ENCODE peak calls at places on chromosomes 3 and 15, in four cellular contexts. R is coronary artery, Z is IMR-90, P is heart left ventricle. M is an unnamed sample.

GRCh38 chr3:101279765-101280385 is 40.5 kb downstream of the IMPG2 start:
- DNase-seq in R (no peak), Z (peak; percentile 16), P (no peak), M (no peak)

GRCh38 chr3:14119166-14119510 is 5.5 kb downstream of the CHCHD4 start:
- DNase-seq in R (no peak), Z (no peak), P (no peak), M (no peak)

GRCh38 chr15:33655488-33655887 is 312.8 kb upstream of the CHRM5 start:
- DNase-seq in R (no peak), Z (no peak), P (no peak), M (no peak)

GRCh38 chr3:112539825-112540517 is 21.8 kb downstream of the ATG3 start:
- DNase-seq in R (no peak), Z (no peak), P (no peak), M (no peak)

GRCh38 chr3:155070316-155070715 is 9.8 kb upstream of the MME start:
- DNase-seq in R (no peak), Z (peak; percentile 45), P (no peak), M (no peak)

GRCh38 chr15:57527382-57528091 is 64.2 kb upstream of the MYZAP start:
- DNase-seq in R (no peak), Z (peak; percentile 88), P (no peak), M (peak; percentile 27)

GRCh38 chr3:84023842-84024241 is 934.9 kb upstream of the CADM2 start:
- DNase-seq in R (no peak), Z (no peak), P (no peak), M (no peak)

GRCh38 chr3:95002665-95003064 is 939.8 kb downstream of the NSUN3 start:
- DNase-seq in R (no peak), Z (no peak), P (no peak), M (no peak)

GRCh38 chr15:71806452-71806931 is 3.9 kb upstream of the NR2E3 start:
- DNase-seq in R (no peak), Z (peak; percentile 69), P (no peak), M (no peak)

GRCh38 chr3:194985031-194985578 is 285.9 kb downstream of the XXYLT1 start:
- DNase-seq in R (peak; percentile 76), Z (peak; percentile 47), P (peak; percentile 69), M (peak; percentile 47)
- TF ChIP-seq CTCF in R (no peak), Z (peak; percentile 41), P (peak; percentile 25), M (no peak)

GRCh38 chr15:68372291-68372811 is 59.6 kb downstream of the ITGA11 start:
- DNase-seq in R (peak; percentile 63), Z (no peak), P (peak; percentile 25), M (peak; percentile 45)
- TF ChIP-seq CTCF in R (no peak), Z (peak; percentile 41), P (peak; percentile 41), M (peak; percentile 19)

GRCh38 chr15:51319539-51319938 is 18.9 kb downstream of the CYP19A1 start:
- DNase-seq in R (peak; percentile 8), Z (no peak), P (no peak), M (no peak)
- TF ChIP-seq CTCF in R (no peak), Z (no peak), P (no peak), M (no peak)

DNA sequence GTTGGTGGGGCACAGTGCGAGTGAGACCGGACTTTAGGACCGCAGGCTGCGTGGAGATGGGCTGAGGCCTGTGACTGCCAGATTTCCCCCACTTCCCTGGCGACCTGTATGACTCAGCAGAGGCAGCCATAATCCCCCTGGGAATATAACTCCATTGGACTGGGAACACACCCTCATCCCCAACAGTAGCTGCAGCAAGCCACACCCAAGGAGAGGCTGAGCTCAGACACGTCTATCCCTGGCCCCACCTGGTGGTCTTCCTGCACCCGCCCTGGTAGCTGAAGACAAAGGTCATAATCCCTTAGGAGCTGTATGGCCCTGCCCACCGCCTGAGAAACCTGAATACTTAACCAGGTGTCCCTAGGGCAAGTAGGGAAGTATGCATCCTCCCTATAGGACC is 42.6 kb downstream of the DZIP1L start:
- DNase-seq in R (no peak), Z (no peak), P (no peak), M (no peak)
- TF ChIP-seq CTCF in R (no peak), Z (no peak), P (no peak), M (no peak)

DNA sequence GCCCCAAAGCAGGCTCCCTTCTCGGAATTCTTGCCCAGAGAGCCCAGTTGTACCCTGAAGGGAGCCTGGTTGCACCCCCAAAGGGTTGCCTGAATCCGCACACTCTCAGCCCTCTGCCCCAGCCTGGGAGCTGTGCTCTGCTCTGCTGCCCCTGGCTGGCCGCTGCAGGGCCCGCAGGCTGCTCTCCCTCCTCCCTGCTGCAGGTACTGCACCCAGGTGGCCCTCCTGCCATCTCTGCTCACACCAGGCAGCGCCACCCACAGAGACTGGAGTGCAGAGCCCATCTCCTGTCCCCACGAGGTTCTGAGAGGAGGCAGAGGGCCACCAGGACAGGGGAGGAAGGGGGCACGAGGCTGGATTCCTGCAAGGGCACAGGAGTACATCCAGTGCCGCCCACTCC is 134.2 kb upstream of the NSMCE3 start:
- DNase-seq in R (no peak), Z (no peak), P (no peak), M (no peak)
- TF ChIP-seq CTCF in R (no peak), Z (no peak), P (no peak), M (no peak)

DNA sequence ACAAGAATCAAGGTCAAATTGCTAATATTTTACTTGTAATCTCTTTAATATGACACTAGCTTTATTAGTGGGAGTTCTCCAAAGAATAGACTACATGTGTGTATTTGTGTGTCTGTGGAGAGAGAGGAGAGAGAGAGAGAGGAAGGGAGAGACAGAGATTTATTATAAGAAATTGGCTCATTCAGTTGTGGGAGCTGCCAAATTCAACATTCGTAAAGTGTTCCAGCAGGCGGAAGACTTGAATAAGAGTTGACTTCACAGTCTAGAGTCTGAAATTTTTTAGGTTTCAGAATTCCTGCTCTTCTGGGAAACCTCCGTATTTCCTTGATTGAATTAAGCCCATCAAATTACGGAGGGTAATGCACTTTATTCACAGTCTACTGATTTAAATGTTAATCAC is 4.7 kb upstream of the CLDN1 start:
- DNase-seq in R (no peak), Z (peak; percentile 60), P (no peak), M (no peak)
- TF ChIP-seq CTCF in R (no peak), Z (no peak), P (no peak), M (no peak)

GRCh38 chr15:28918141-28918983 is 32.6 kb downstream of the APBA2 start:
- DNase-seq in R (no peak), Z (no peak), P (no peak), M (peak; percentile 77)
- TF ChIP-seq CTCF in R (no peak), Z (no peak), P (no peak), M (peak; percentile 39)

M was measured in endothelial cell.